ENCODE peak calls at places on chromosomes 5 and 9, in nine cellular contexts. Z, A, B, J, R, V, I, O and F are unnamed samples.

GRCh38 chr5:111776903-111777302 is 19.9 kb upstream of the NREP start:
- DNase-seq in Z (no peak), A (no peak), B (no peak), J (no peak), R (no peak), V (no peak), I (no peak), O (no peak), F (no peak)

GRCh38 chr9:112664541-112664940 is 53.4 kb downstream of the INIP start:
- DNase-seq in Z (no peak), A (no peak), B (no peak), J (peak), R (no peak), V (no peak), I (no peak), O (no peak), F (peak)

GRCh38 chr9:115035872-115036612 is 81.9 kb downstream of the TNC start:
- DNase-seq in Z (no peak), A (peak), B (peak), J (peak), R (no peak), V (no peak), I (peak), O (no peak), F (peak)

GRCh38 chr5:116271432-116271831 is 186.6 kb downstream of the COMMD10 start:
- DNase-seq in Z (no peak), A (no peak), B (no peak), J (peak), R (no peak), V (no peak), I (peak), O (no peak), F (peak)

GRCh38 chr5:2948875-2949274 is 197.4 kb upstream of the IRX2 start:
- DNase-seq in Z (no peak), A (no peak), B (no peak), J (no peak), R (no peak), V (no peak), I (no peak), O (no peak), F (no peak)

GRCh38 chr9:105132576-105132975 is 111.9 kb upstream of the SLC44A1 start:
- DNase-seq in Z (peak), A (no peak), B (no peak), J (peak), R (no peak), V (no peak), I (peak), O (no peak), F (peak)

GRCh38 chr9:95506692-95507455 is 9.9 kb downstream of the PTCH1 start:
- DNase-seq in Z (peak), A (no peak), B (no peak), J (peak), R (peak), V (peak), I (peak), O (peak), F (no peak)

GRCh38 chr9:134918646-134919045 is 934 bp upstream of the FCN1 start:
- DNase-seq in Z (no peak), A (no peak), B (no peak), J (no peak), R (no peak), V (peak), I (no peak), O (no peak), F (no peak)

GRCh38 chr5:172497591-172498255 is 43.4 kb upstream of the SH3PXD2B start:
- DNase-seq in Z (no peak), A (no peak), B (peak), J (no peak), R (no peak), V (no peak), I (no peak), O (no peak), F (no peak)

GRCh38 chr9:127803507-127804352 is 1.0 kb downstream of the FPGS start:
- DNase-seq in Z (peak), A (no peak), B (no peak), J (peak), R (no peak), V (peak), I (peak), O (no peak), F (no peak)

GRCh38 chr5:175657593-175658271 is at the start of gene HRH2:
- DNase-seq in Z (peak), A (no peak), B (no peak), J (no peak), R (no peak), V (no peak), I (no peak), O (no peak), F (no peak)

DNA sequence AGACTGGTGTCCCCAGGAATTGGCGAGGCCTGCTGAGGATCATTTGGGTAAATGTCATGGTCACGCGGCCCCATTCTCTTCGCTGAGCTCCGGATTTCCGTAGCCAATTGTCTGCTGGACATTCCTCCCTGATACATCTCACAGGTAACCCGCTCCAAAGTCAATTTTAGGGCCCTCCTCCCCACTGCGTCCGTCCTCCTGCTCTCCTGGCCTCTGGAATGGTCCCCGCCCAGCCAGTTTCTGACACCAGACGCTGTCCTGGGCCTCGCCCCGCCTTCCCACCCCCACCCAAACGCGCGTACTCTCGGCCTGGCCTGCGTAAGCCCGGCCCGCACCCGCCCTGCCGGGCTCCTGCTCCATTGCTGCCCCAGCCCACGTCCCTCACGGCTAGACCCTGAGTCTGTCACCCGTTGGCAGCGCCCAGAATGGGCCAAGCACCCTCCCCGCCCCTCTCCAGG is 202.0 kb downstream of the AUH start:
- DNase-seq in Z (no peak), A (no peak), B (no peak), J (no peak), R (no peak), V (peak), I (no peak), O (peak), F (no peak)
- H3K4me3 ChIP-seq in Z (no peak), A (no peak), B (peak), J (no peak), R (no peak), V (peak), I (no peak), O (no peak), F (no peak)

GRCh38 chr5:15010936-15011335 is 139.4 kb upstream of the ANKH start:
- DNase-seq in Z (no peak), A (no peak), B (no peak), J (no peak), R (no peak), V (no peak), I (no peak), O (no peak), F (no peak)

GRCh38 chr5:15008911-15009310 is 137.3 kb upstream of the ANKH start:
- DNase-seq in Z (peak), A (no peak), B (no peak), J (peak), R (no peak), V (no peak), I (no peak), O (no peak), F (no peak)

GRCh38 chr5:15009420-15009819 is 137.8 kb upstream of the ANKH start:
- DNase-seq in Z (peak), A (no peak), B (no peak), J (peak), R (peak), V (no peak), I (peak), O (no peak), F (no peak)

GRCh38 chr5:15007549-15008142 is 136.1 kb upstream of the ANKH start:
- DNase-seq in Z (no peak), A (no peak), B (no peak), J (peak), R (no peak), V (no peak), I (no peak), O (no peak), F (peak)

DNA sequence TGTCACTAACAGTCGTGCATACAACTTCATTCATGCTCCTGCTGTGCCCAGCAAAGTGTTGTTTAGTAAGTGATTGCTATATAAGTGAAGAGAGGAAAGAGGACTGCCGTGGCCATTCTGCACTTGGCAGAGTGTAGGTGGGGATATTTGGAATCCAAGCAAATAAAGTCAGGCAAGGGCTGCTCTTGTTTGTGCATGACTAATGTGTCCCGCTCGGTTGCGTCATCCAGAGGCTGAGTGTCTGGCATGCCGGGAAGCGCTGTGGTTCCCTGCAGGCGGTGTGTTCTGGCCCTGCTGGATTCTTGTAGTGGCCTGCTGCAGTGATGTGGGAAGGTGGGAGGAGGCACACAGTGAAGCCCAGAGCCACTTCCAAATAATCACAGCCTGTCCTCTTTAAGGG is 136.9 kb upstream of the ANKH start:
- DNase-seq in Z (peak), A (peak), B (peak), J (peak), R (peak), V (peak), I (peak), O (peak), F (peak)
- TF ChIP-seq CTCF in Z (no peak), A (peak), B (no peak), J (no peak), R (no peak), V (no peak), I (no peak), O (no peak), F (no peak)

DNA sequence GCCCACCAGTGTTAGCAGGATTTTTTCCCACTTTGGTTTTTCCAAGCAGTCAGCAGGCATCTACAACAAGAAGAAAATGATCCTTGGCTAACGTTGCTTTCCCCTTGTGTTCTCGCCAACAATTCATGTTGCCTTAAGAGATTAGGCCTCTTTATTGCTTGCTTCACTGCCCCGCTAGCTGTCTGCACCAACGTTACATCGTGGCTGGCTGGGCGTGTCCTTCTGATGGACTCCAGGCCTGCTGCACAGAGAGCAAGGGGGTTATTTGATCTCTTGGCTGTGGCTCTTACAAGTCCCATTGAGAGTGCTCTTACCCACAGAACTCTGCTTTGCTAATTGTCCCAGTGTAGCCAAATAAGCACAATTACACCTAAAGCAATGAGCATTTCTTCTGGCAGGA is 17.8 kb downstream of the DCANP1 start:
- DNase-seq in Z (no peak), A (no peak), B (no peak), J (no peak), R (no peak), V (no peak), I (no peak), O (no peak), F (no peak)
- H3K4me3 ChIP-seq in Z (no peak), A (no peak), B (no peak), J (no peak), R (no peak), V (no peak), I (no peak), O (no peak), F (no peak)

DNA sequence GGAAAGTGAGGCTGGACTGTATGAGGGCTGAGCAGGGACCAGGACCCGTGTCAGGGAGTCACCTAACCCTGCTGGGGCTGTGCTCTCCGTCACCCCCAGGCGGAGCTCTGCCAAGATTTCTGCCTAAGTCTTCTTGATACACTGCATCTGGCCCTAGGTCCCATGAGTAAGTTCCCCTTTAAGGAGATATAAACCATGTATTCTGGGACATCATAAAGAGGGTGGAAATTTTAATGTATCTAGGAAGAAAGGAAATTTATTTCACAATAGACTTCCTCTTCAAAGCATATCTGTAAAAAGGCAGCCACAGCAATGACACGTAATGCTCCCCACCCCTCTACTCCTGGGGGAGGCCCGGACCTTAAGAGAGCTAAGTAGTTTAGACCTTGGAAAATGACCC is 183.4 kb downstream of the FBXL7 start:
- DNase-seq in Z (peak), A (no peak), B (no peak), J (no peak), R (peak), V (no peak), I (peak), O (no peak), F (no peak)
- TF ChIP-seq CTCF in Z (no peak), A (peak), B (no peak), J (no peak), R (peak), V (no peak), I (peak), O (no peak), F (no peak)

DNA sequence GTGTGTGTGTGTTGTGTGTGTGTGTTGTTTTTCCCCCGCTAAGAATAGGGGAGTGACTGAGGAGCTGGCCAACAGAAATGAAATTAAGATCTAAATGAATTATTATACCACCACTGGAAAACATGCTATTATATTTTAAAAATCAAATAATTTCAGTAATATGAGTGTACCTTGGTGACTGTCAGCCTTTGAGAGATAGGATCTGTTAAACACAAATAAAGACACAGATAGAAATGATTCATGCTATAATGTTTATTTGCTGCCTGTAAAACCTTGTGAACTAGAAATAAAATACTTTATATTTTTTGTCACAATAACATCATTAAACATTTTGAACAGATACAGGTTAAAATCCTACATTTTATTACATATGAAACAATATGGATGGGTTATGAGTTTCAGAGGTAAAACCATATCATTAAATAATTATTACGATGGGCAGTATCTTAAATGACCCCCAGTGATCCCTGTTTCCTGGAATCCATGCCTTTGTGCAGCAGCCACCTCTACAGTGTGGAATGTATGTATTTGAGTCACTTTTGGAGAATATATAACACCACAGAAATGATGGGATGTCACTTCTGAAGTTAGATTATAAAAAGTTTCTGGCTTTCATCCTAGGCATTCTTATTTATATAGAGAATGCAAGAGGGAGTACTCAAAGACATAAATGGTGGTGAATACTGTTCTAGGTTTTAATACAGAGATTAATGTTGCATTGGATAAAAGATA is 617.2 kb downstream of the CDH18 start:
- DNase-seq in Z (no peak), A (no peak), B (no peak), J (no peak), R (no peak), V (no peak), I (no peak), O (no peak), F (no peak)
- H3K4me3 ChIP-seq in Z (no peak), A (no peak), B (no peak), J (no peak), R (no peak), V (no peak), I (no peak), O (no peak), F (no peak)

GRCh38 chr5:153148624-153148976 is 341.9 kb upstream of the GRIA1 start:
- DNase-seq in Z (no peak), A (no peak), B (no peak), J (no peak), R (no peak), V (no peak), I (no peak), O (no peak), F (no peak)
- TF ChIP-seq CTCF in Z (no peak), A (no peak), B (no peak), J (no peak), R (no peak), V (no peak), I (no peak), O (no peak), F (no peak)